ENCODE peak calls at places on chromosomes 12 and 14, in seven cellular contexts. I is central memory CD4-positive, alpha-beta T cell; T is pancreas; P is lower lobe of right lung; J is stimulated activated CD4-positive, alpha-beta T cell treated with anti-CD3 and anti-CD28 coated beads, Interleukin-2, amount 100 ng/mL, for 48 hours; S is tibial artery; L is effector CD8-positive, alpha-beta T cell. Z is an unnamed sample.

GRCh38 chr12:27821259-27821973 is 41.4 kb upstream of the MANSC4 start:
- DNase-seq in T (no peak), J (peak; percentile 21), P (no peak), S (no peak), L (no peak), I (peak; percentile 37), Z (no peak)

GRCh38 chr14:37056473-37056872 is 115.9 kb downstream of the SLC25A21 start:
- DNase-seq in T (no peak), I (no peak), S (no peak), P (no peak), L (no peak), J (no peak), Z (no peak)

GRCh38 chr12:113214938-113215400 is 6.3 kb upstream of the TPCN1 start:
- DNase-seq in J (no peak), P (peak; percentile 61), T (no peak), S (peak; percentile 91), L (no peak), I (no peak), Z (no peak)

GRCh38 chr14:85197976-85198375 is 332.0 kb upstream of the FLRT2 start:
- DNase-seq in P (no peak), L (no peak), J (no peak), S (no peak), I (no peak), T (no peak), Z (no peak)

GRCh38 chr12:132306885-132307191 is 22.6 kb downstream of the GALNT9 start:
- DNase-seq in I (no peak), J (no peak), T (no peak), S (no peak), P (peak; percentile 17), L (no peak), Z (no peak)

GRCh38 chr12:50201987-50202521 is 34.9 kb upstream of the CERS5 start:
- DNase-seq in P (no peak), L (no peak), J (no peak), S (no peak), T (no peak), I (no peak), Z (no peak)

GRCh38 chr14:51609987-51610283 is 41.8 kb upstream of the FRMD6 start:
- DNase-seq in L (no peak), J (no peak), P (no peak), S (no peak), T (no peak), I (no peak), Z (no peak)

GRCh38 chr14:65370890-65371289 is 41.6 kb upstream of the FUT8 start:
- DNase-seq in J (no peak), I (no peak), L (no peak), P (no peak), T (no peak), S (no peak), Z (no peak)

GRCh38 chr14:69056389-69056788 is 77.3 kb upstream of the ACTN1 start:
- DNase-seq in P (no peak), J (no peak), I (no peak), S (no peak), L (no peak), T (no peak), Z (no peak)

GRCh38 chr12:2737656-2738241 is 57.0 kb upstream of the FKBP4 start:
- DNase-seq in I (no peak), P (no peak), J (no peak), L (no peak), T (no peak), S (no peak), Z (no peak)

GRCh38 chr12:115101518-115101917 is 417.5 kb upstream of the TBX3 start:
- DNase-seq in S (no peak), J (no peak), P (no peak), I (no peak), T (no peak), L (no peak), Z (no peak)

GRCh38 chr12:91786490-91787272 is 359.0 kb downstream of the BTG1 start:
- DNase-seq in T (no peak), J (no peak), P (no peak), L (no peak), I (no peak), S (no peak), Z (no peak)

GRCh38 chr12:125395583-125396215 is 330.5 kb downstream of the AACS start:
- DNase-seq in J (no peak), P (no peak), T (no peak), L (no peak), I (no peak), S (no peak), Z (no peak)

GRCh38 chr12:7935773-7936581 is at the start of gene SLC2A3:
- DNase-seq in I (peak; percentile 90), J (peak; percentile 71), T (no peak), P (no peak), L (peak; percentile 78), S (peak; percentile 77), Z (peak; percentile 93)

GRCh38 chr12:113788020-113788856 is 177.9 kb downstream of the RBM19 start:
- DNase-seq in L (no peak), S (no peak), I (no peak), T (no peak), J (no peak), P (no peak), Z (no peak)

GRCh38 chr14:56686416-56686815 is 106.8 kb downstream of the TMEM260 start:
- DNase-seq in L (no peak), P (no peak), T (no peak), I (no peak), S (no peak), J (no peak), Z (no peak)

GRCh38 chr12:51421266-51421884 is 3.3 kb upstream of the SLC4A8 start:
- DNase-seq in J (peak; percentile 39), L (no peak), P (no peak), I (peak; percentile 32), S (no peak), T (no peak), Z (peak; percentile 21)

GRCh38 chr14:71588028-71588427 is 344.2 kb upstream of the RGS6 start:
- DNase-seq in T (no peak), L (no peak), J (no peak), S (no peak), I (no peak), P (no peak), Z (no peak)

GRCh38 chr14:24863933-24864708 is 185.8 kb downstream of the STXBP6 start:
- DNase-seq in I (no peak), L (no peak), S (no peak), P (no peak), J (no peak), T (no peak), Z (no peak)

Z was measured in stimulated activated naive CD4-positive, alpha-beta T cell.